ENCODE peak calls at places on chromosome 11, in nine cellular contexts. U, S, J, X, O, C, Y, Z and E are unnamed samples.

GRCh38 chr11:130772266-130773227 is 143.7 kb downstream of the SNX19 start:
- DNase-seq in Y (peak), X (peak), O (peak), Z (no peak), C (no peak), J (peak), S (peak), U (no peak), E (peak)

GRCh38 chr11:804599-804964 is 449 bp downstream of the PIDD1 start:
- DNase-seq in O (no peak), X (no peak), U (no peak), J (no peak), Y (no peak), C (no peak), Z (no peak), S (no peak), E (no peak)

GRCh38 chr11:11813288-11813962 is 28.3 kb upstream of the USP47 start:
- DNase-seq in Y (peak), X (no peak), S (peak), J (peak), O (peak), U (peak), C (no peak), Z (no peak), E (peak)

GRCh38 chr11:85795712-85796487 is 15.0 kb downstream of the SYTL2 start:
- DNase-seq in O (no peak), Z (no peak), J (no peak), X (no peak), U (no peak), S (no peak), C (no peak), Y (no peak), E (no peak)

GRCh38 chr11:35796542-35796941 is 134.0 kb downstream of the TRIM44 start:
- DNase-seq in U (no peak), Z (no peak), C (no peak), X (no peak), J (peak), S (no peak), O (peak), Y (peak), E (no peak)

GRCh38 chr11:127693686-127694085 is 693.1 kb upstream of the KIRREL3 start:
- DNase-seq in Y (peak), X (no peak), J (no peak), C (no peak), U (no peak), Z (no peak), O (no peak), S (no peak), E (no peak)

GRCh38 chr11:92071660-92072059 is 153.0 kb upstream of the FAT3 start:
- DNase-seq in S (no peak), Y (no peak), O (no peak), Z (no peak), X (no peak), C (no peak), J (no peak), U (no peak), E (no peak)

GRCh38 chr11:26143553-26144308 is 188.2 kb upstream of the ANO3 start:
- DNase-seq in U (no peak), C (no peak), J (no peak), S (no peak), O (no peak), Z (no peak), Y (peak), X (no peak), E (no peak)

GRCh38 chr11:102451693-102452460 is 688 bp downstream of the TMEM123 start:
- DNase-seq in S (peak), Z (peak), X (peak), J (peak), Y (peak), U (no peak), O (peak), C (peak), E (no peak)

GRCh38 chr11:96000064-96000463 is 76.2 kb upstream of the MTMR2 start:
- DNase-seq in J (no peak), Z (no peak), S (no peak), U (no peak), X (no peak), O (no peak), C (no peak), Y (no peak), E (no peak)

GRCh38 chr11:18012314-18012905 is 437 bp downstream of the SERGEF start:
- DNase-seq in J (no peak), X (no peak), U (peak), S (peak), C (no peak), Z (no peak), Y (peak), O (peak), E (no peak)

GRCh38 chr11:38176812-38177322 is 1578.8 kb upstream of the RAG2 start:
- DNase-seq in X (no peak), Z (no peak), O (no peak), J (no peak), C (no peak), U (no peak), S (no peak), Y (no peak), E (no peak)

GRCh38 chr11:46272816-46273427 is 4.5 kb upstream of the CREB3L1 start:
- DNase-seq in X (peak), J (no peak), Y (peak), Z (no peak), S (peak), C (no peak), O (peak), U (no peak), E (no peak)

DNA sequence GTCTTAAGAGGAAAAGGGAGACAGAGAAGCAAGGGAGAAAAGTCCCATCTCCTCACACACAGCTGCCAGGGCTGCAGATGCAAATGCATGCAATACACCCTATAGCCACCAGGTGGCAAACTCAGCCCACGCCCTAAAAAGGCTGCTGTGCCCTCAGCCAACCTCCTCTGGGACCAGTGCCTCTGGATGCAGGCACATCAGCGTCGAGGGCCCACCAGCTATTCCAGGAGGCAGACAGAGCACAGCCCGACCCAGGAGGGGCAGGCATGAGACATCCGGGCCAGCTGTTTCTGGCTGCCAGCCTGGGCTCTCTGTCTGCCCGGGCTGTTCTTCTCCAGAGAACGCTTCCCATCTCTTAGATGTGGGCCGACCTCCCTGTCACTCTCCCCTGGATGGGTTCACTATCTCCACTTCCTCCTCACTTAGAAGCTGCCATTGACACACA is 39.7 kb downstream of the TPBGL start:
- DNase-seq in S (peak), Y (peak), U (peak), O (peak), Z (peak), C (peak), X (peak), J (peak), E (no peak)
- TF ChIP-seq CTCF in S (peak), Y (peak), U (peak), O (peak), Z (peak), C (peak), X (peak), J (peak), E (peak)

DNA sequence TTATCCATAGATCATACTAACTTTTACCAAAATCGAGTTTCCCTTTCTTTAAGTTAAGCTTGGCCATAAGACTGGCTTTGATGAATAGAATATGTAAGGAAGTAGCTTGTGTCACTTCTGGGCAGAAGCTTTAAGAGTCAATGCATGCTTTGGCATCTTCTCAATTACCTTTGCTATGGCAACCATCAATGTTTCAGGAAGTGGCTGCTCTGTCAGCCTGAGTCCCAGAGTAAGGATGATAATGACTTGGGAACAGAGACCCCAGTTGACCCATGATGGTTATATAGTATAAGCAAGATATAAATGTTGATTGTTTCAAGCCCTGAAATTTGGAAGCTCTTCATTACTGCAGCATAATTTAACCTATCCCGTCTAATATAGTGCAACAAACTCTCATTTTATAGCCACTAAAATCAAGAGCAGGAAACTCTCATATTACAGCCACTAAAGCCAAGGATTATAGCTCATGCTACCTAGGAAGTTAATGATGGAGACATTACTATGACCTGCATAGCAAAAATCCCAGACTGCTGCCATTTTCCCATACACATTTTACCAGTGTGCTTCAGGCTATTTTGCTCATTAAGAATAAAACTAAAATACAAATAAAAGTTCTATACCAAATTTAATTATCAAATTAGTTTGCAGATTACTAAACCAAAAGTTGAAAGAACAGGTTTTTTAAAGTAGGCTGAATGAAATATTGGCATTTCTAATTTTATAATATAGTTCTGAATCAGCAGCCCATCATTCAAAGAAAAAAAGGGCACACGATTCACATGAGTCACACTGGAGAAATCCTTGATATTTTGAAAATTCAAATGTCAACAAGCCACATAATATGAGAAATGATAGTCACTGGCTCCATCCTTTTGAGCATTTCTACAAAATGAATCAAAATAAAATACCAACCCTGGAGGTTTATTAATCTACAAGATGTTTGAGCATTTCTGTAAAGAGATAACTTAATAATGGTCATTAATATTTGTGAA is 23.8 kb downstream of the FSHB start:
- DNase-seq in J (peak), U (no peak), Z (no peak), Y (peak), C (no peak), X (no peak), O (peak), S (no peak), E (no peak)
- H3K4me3 ChIP-seq in J (no peak), U (no peak), Z (no peak), Y (no peak), C (no peak), X (no peak), O (no peak), S (no peak), E (no peak)

GRCh38 chr11:69587454-69588081 is 53.4 kb upstream of the CCND1 start:
- DNase-seq in J (peak), U (no peak), X (no peak), O (peak), Z (no peak), Y (peak), C (no peak), S (no peak), E (no peak)

GRCh38 chr11:69592986-69593385 is 48.0 kb upstream of the CCND1 start:
- DNase-seq in X (no peak), Z (no peak), J (no peak), C (no peak), S (no peak), U (no peak), Y (no peak), O (no peak), E (no peak)

GRCh38 chr11:69585385-69585784 is 55.6 kb upstream of the CCND1 start:
- DNase-seq in Y (no peak), C (no peak), U (no peak), S (no peak), O (no peak), X (no peak), Z (no peak), J (no peak), E (no peak)

GRCh38 chr11:69584160-69584559 is 56.8 kb upstream of the CCND1 start:
- DNase-seq in S (no peak), J (no peak), X (no peak), U (no peak), Z (no peak), C (no peak), O (no peak), Y (no peak), E (no peak)

DNA sequence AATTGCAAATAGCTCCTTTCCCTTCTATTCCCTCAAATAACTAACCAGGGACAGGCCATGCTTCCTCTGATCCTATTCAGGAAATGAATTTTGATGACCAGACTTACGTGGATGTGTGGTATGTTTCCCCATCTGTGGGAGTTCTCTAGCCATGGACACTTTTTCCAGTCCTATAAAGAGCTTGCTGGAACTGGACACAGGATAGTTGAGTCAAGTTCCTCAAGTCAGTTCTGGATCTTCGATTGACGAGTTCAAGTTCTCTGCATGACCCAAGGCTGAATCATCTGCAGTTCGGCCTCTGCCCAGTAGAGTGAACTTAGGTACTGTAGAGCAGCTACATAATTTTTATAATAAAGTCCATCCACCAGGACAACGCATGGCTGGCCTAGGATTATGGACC is 52.7 kb upstream of the CCND1 start:
- DNase-seq in O (peak), S (no peak), J (peak), Z (no peak), Y (peak), C (no peak), X (no peak), U (no peak), E (no peak)
- TF ChIP-seq CTCF in O (peak), S (no peak), J (peak), Z (no peak), Y (peak), C (no peak), X (no peak), U (no peak), E (peak)

GRCh38 chr11:64065712-64066111 is 30.0 kb downstream of the FLRT1 start:
- DNase-seq in U (no peak), O (no peak), Y (no peak), S (no peak), Z (no peak), J (no peak), X (no peak), C (no peak), E (no peak)

GRCh38 chr11:64065141-64065465 is 29.4 kb downstream of the FLRT1 start:
- DNase-seq in U (no peak), Z (no peak), O (no peak), J (no peak), Y (no peak), C (no peak), S (no peak), X (no peak), E (no peak)

GRCh38 chr11:64068705-64069400 is 33.1 kb downstream of the FLRT1 start:
- DNase-seq in Z (no peak), C (no peak), S (no peak), X (no peak), U (no peak), Y (no peak), J (no peak), O (no peak), E (no peak)

GRCh38 chr11:64069401-64070300 is 33.9 kb downstream of the FLRT1 start:
- DNase-seq in S (no peak), X (no peak), O (no peak), Y (no peak), J (no peak), U (no peak), C (no peak), Z (no peak), E (no peak)

GRCh38 chr11:64067257-64067993 is 31.7 kb downstream of the FLRT1 start:
- DNase-seq in Z (no peak), U (no peak), O (no peak), C (no peak), Y (no peak), J (no peak), S (no peak), X (no peak), E (no peak)
- H3K4me3 ChIP-seq in Z (no peak), U (no peak), O (no peak), C (no peak), Y (no peak), J (no peak), S (no peak), X (no peak), E (no peak)

DNA sequence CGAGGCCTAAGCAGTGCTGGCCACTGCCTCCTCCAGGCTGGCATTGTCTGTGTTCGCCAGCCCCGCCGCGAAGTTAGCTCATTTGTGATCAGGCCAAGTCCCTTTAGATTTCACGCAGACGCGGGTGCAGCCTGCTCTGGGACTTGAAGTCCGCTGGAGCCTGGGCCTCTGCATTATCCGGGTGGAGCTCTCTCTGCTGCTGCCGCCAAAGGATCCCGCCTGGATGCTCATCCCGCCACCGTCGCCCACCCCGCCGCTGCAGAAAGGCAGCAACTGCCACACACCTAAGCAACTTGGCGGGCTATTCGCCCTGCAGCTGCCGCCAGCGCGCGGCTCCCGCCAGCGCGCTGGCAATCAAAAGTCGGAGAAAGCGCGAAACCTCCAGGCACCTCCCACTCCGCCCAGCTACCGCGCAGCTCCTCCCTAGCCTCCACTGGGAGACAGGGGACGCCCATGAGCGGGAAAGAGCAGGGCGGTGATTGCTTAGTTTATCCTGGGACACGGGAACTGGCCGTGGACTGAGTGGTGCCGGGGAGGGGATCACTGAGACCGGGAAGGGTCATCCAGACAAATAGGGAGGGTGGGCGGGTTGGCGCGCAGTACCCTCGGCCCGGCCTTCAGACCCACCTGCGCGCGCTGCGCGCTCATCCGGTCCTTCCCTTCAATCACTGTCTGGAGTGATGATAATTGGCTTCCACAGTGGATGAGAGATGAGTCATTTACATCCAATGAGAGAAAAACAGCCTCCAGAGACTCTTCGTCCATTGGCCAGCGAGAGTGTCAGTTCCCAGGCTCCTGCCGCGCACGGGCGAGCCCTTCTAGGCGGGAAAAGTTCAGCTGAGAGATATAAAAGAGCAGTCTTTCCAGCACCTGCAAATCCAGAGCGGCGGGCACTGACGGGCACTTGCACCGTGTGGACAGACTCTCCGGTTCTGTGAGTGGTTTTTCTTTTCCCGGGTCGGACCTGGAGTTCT is at the start of gene FAM111B:
- DNase-seq in S (peak), J (peak), Z (peak), U (peak), Y (peak), O (peak), C (peak), X (peak), E (peak)
- TF ChIP-seq CTCF in S (peak), J (peak), Z (no peak), U (no peak), Y (peak), O (peak), C (peak), X (no peak), E (peak)